ENCODE peak calls at places on chromosome 15, in five cellular contexts. Z is foreskin fibroblast, N is brain microvascular endothelial cell, B is GM20000, R is thyroid gland. C is an unnamed sample.
A peak's percentile ranks its signal among the peaks of the same experiment; 100 is the strongest.

GRCh38 chr15:77409259-77410156 is 10.4 kb downstream of the PEAK1 start:
- DNase-seq in B (no peak), R (no peak), N (no peak), Z (no peak), C (no peak)

GRCh38 chr15:78093242-78094020 is 1.1 kb downstream of the SH2D7 start:
- DNase-seq in N (peak; percentile 65), Z (peak; percentile 85), R (no peak), B (no peak), C (no peak)

GRCh38 chr15:50993598-50993997 is 85.1 kb downstream of the AP4E1 start:
- DNase-seq in R (no peak), Z (no peak), N (no peak), B (no peak), C (no peak)

GRCh38 chr15:77454265-77454664 is 33.6 kb downstream of the HMG20A start:
- DNase-seq in N (peak; percentile 49), R (no peak), B (no peak), Z (peak; percentile 15), C (no peak)

GRCh38 chr15:51401872-51402517 is 60.5 kb downstream of the GLDN start:
- DNase-seq in N (peak; percentile 40), R (peak; percentile 54), B (peak; percentile 61), Z (peak; percentile 64), C (peak; percentile 62)

GRCh38 chr15:39997031-39997430 is 42.0 kb downstream of the SRP14 start:
- DNase-seq in Z (no peak), B (no peak), N (no peak), R (no peak), C (no peak)

GRCh38 chr15:49742381-49742780 is 121.5 kb downstream of the DTWD1 start:
- DNase-seq in N (no peak), B (no peak), R (no peak), Z (no peak), C (no peak)

GRCh38 chr15:25670025-25670554 is 193.0 kb downstream of the ATP10A start:
- DNase-seq in N (peak; percentile 73), B (no peak), R (no peak), Z (peak; percentile 72), C (peak; percentile 58)

GRCh38 chr15:65580287-65580686 is 30.6 kb downstream of the INTS14 start:
- DNase-seq in N (peak; percentile 64), Z (peak; percentile 88), R (no peak), B (no peak), C (no peak)

GRCh38 chr15:56351957-56352506 is 13.2 kb upstream of the TEX9 start:
- DNase-seq in R (no peak), Z (no peak), N (no peak), B (no peak), C (no peak)

GRCh38 chr15:88874275-88874674 is 21.1 kb downstream of the HAPLN3 start:
- DNase-seq in Z (no peak), B (no peak), R (no peak), N (no peak), C (no peak)

GRCh38 chr15:74592222-74592621 is 23.4 kb upstream of the CLK3 start:
- DNase-seq in B (no peak), N (no peak), Z (no peak), R (no peak), C (no peak)

GRCh38 chr15:62841269-62841628 is 201.3 kb upstream of the TPM1 start:
- DNase-seq in Z (no peak), B (no peak), N (no peak), R (no peak), C (no peak)

GRCh38 chr15:78353093-78353492 is 12.9 kb downstream of the CRABP1 start:
- DNase-seq in R (no peak), Z (no peak), B (no peak), N (no peak), C (no peak)

GRCh38 chr15:68420186-68420684 is 11.7 kb downstream of the ITGA11 start:
- DNase-seq in R (no peak), B (no peak), N (no peak), Z (no peak), C (peak; percentile 33)

GRCh38 chr15:67196672-67197363 is 57.6 kb downstream of the AAGAB start:
- DNase-seq in B (peak; percentile 9), Z (peak; percentile 87), N (no peak), R (no peak), C (no peak)

GRCh38 chr15:29934251-29934650 is 112.0 kb upstream of the TJP1 start:
- DNase-seq in N (peak; percentile 63), Z (peak; percentile 91), R (no peak), B (no peak), C (no peak)

GRCh38 chr15:80747317-80748053 is 31.7 kb upstream of the CEMIP start:
- DNase-seq in B (no peak), Z (no peak), N (no peak), R (no peak), C (peak; percentile 28)

GRCh38 chr15:90903733-90904536 is 833 bp downstream of the MAN2A2 start:
- DNase-seq in Z (peak; percentile 14), N (no peak), B (peak; percentile 45), R (peak; percentile 45), C (no peak)

GRCh38 chr15:90904746-90905145 is 1.6 kb downstream of the MAN2A2 start:
- DNase-seq in B (no peak), R (no peak), Z (no peak), N (no peak), C (no peak)

GRCh38 chr15:90902656-90902995 is 476 bp upstream of the MAN2A2 start:
- DNase-seq in Z (no peak), R (no peak), B (no peak), N (no peak), C (peak; percentile 57)

GRCh38 chr15:90901799-90902655 is 1.1 kb upstream of the MAN2A2 start:
- DNase-seq in Z (peak; percentile 92), B (peak; percentile 97), N (peak; percentile 54), R (peak; percentile 80), C (peak; percentile 76)

GRCh38 chr15:90902996-90903732 is at the start of gene MAN2A2:
- DNase-seq in R (peak; percentile 87), B (peak; percentile 92), N (no peak), Z (peak; percentile 76), C (peak; percentile 67)
- TF ChIP-seq CTCF in R (no peak), B (no peak), N (no peak), Z (no peak), C (no peak)

DNA sequence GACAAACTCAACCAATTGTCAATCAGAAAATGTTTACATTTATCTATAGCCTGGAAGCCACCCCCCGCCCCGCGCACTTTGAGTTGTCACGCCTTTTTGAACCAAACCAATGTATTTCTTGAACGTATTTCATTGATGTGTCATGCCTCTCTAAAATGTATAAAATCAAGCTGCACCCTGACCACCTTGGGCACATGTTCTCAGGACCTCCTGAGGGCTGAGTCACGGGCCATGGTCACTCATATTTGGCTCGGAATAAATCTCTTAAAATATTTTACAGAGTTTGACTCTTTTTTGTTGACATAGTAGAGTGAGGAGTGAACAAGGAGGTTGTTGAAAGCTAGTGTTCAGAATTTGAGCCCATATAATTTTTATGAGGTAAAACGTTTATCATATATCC is 6.5 kb downstream of the MCTP2 start:
- DNase-seq in R (peak; percentile 29), N (peak; percentile 69), B (no peak), Z (no peak), C (no peak)
- TF ChIP-seq CTCF in R (no peak), N (no peak), B (no peak), Z (no peak), C (no peak)

GRCh38 chr15:38991126-38991525 is 426.5 kb upstream of the RASGRP1 start:
- DNase-seq in N (peak; percentile 40), B (no peak), R (no peak), Z (peak; percentile 66), C (no peak)
- TF ChIP-seq CTCF in N (peak; percentile 65), B (no peak), R (no peak), Z (peak; percentile 47), C (peak; percentile 48)

DNA sequence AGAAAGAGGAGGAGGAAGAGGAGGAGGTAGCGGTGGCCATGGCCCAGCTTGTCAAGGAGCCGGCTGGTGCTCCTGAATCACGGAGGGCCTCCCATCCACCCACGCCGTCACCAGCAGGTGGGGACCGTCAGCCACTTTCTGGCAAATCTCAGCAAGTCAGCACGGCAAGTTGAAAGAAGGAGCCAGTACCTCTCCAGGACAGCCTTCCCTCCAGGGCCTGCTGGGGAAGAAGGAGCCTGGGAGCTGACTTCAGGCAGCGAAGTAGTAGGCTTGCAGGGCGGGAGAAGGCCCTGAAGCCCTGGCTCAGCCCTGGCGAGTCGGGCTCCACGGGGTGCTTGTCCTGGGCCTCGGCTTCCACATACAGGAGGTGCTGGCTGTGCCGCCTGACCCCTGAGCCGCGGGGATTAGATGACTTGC is 99.2 kb upstream of the TRPM1 start:
- DNase-seq in B (peak; percentile 55), Z (peak; percentile 53), N (peak; percentile 56), R (peak; percentile 91), C (peak; percentile 74)
- TF ChIP-seq CTCF in B (no peak), Z (peak; percentile 40), N (peak; percentile 66), R (peak; percentile 22), C (peak; percentile 41)

GRCh38 chr15:58189148-58189811 is 51.1 kb downstream of the AQP9 start:
- DNase-seq in R (no peak), B (no peak), N (no peak), Z (no peak), C (no peak)

GRCh38 chr15:58182460-58183163 is 44.4 kb downstream of the AQP9 start:
- DNase-seq in R (peak; percentile 48), Z (peak; percentile 84), B (peak; percentile 58), N (no peak), C (peak; percentile 69)

GRCh38 chr15:58179741-58180381 is 41.7 kb downstream of the AQP9 start:
- DNase-seq in B (no peak), R (no peak), N (no peak), Z (peak; percentile 75), C (no peak)

GRCh38 chr15:58190419-58190818 is 52.2 kb downstream of the AQP9 start:
- DNase-seq in B (no peak), Z (peak; percentile 41), N (no peak), R (no peak), C (no peak)

DNA sequence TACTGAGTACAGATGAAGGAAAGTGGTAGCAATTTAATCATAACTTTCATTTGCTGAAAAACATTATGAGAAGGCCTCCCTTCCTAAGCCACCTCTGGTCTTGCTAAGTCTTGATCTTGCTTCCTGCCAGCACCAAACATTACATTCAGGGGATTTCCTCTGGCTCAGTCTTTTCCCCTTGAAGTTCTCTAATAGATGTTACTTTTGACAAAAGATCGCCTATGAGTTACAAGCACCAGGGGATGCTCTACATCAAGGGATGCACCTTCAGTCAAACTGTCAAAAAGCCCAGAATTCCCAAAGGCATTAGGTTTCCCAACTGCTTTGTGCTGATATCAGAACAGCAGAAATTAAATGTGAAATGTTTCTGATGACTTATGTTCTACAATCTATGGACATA is 47.3 kb downstream of the AQP9 start:
- DNase-seq in R (no peak), N (no peak), Z (peak; percentile 55), B (peak; percentile 7), C (no peak)
- TF ChIP-seq CTCF in R (no peak), N (peak; percentile 27), Z (peak; percentile 15), B (no peak), C (no peak)

GRCh38 chr15:45885801-45886200 is 251.0 kb downstream of the SQOR start:
- DNase-seq in Z (no peak), B (no peak), N (no peak), R (no peak), C (no peak)
- TF ChIP-seq CTCF in Z (no peak), B (no peak), N (no peak), R (no peak), C (no peak)

GRCh38 chr15:45641374-45641778 is 6.5 kb downstream of the SQOR start:
- DNase-seq in B (no peak), R (no peak), N (peak; percentile 80), Z (peak; percentile 92), C (no peak)
- TF ChIP-seq CTCF in B (no peak), R (no peak), N (peak; percentile 14), Z (no peak), C (no peak)

GRCh38 chr15:98568382-98569017 is 79.8 kb upstream of the IGF1R start:
- DNase-seq in B (no peak), Z (peak; percentile 36), R (no peak), N (no peak), C (no peak)
- TF ChIP-seq CTCF in B (no peak), Z (peak; percentile 38), R (no peak), N (peak; percentile 39), C (peak; percentile 30)